ENCODE peak calls at places on chromosomes 6 and 20, in ten cellular contexts. W, J, X, H, A, M, Z, L, K and I are unnamed samples.

GRCh38 chr6:32411943-32412342 is 5.0 kb upstream of the BTNL2 start:
- DNase-seq in M (no peak), L (no peak), K (no peak), A (no peak), X (peak), W (no peak), Z (no peak), J (no peak), H (no peak), I (no peak)

GRCh38 chr6:41901882-41902519 is 6.8 kb upstream of the USP49 start:
- DNase-seq in J (peak), X (no peak), K (no peak), H (no peak), W (no peak), M (peak), L (no peak), A (no peak), Z (peak), I (peak)

GRCh38 chr20:52800734-52801627 is 171.2 kb upstream of the TSHZ2 start:
- DNase-seq in K (no peak), L (no peak), J (no peak), X (no peak), W (no peak), M (no peak), Z (no peak), H (no peak), A (no peak), I (no peak)

GRCh38 chr20:60501048-60501447 is 542.8 kb downstream of the CDH26 start:
- DNase-seq in Z (no peak), M (no peak), A (no peak), J (no peak), L (no peak), W (no peak), H (no peak), X (no peak), K (no peak), I (no peak)

GRCh38 chr20:20450461-20451027 is 82.6 kb downstream of the INSM1 start:
- DNase-seq in M (peak), W (peak), H (no peak), L (peak), X (no peak), K (no peak), Z (no peak), J (no peak), A (no peak), I (peak)

GRCh38 chr20:31440012-31440659 is at the start of gene DEFB123:
- DNase-seq in J (peak), K (no peak), A (no peak), Z (no peak), M (no peak), H (no peak), L (no peak), X (no peak), W (no peak), I (no peak)

GRCh38 chr6:137705166-137706064 is 161.6 kb upstream of the TNFAIP3 start:
- DNase-seq in W (peak), J (peak), Z (peak), X (peak), K (no peak), M (peak), A (peak), H (peak), L (peak), I (peak)

GRCh38 chr20:44928595-44928994 is 18.7 kb downstream of the PABPC1L start:
- DNase-seq in L (no peak), W (no peak), Z (no peak), X (no peak), A (no peak), K (no peak), M (no peak), H (no peak), J (no peak), I (no peak)

DNA sequence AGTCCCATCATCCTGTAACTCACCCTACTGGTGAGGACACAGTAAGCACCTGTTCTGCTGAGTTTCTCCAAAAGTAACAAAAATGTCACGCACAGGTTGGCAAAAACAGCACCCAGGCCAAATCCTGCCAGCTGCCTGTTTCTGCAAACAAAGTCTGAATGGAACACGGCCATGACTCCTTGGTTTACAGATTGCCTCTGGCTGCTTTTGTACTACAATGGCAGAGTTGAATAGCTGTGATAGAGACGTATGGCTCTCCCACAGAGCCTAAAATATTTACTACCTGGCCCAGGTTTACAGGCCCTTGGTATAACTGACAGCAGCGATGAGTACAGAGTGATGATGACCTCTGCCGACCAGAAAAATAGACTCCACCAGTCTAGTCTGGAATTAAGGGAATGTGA is 52.6 kb downstream of the CNKSR3 start:
- DNase-seq in M (no peak), H (no peak), K (no peak), Z (no peak), W (no peak), L (no peak), J (no peak), A (peak), X (no peak), I (peak)
- TF ChIP-seq CTCF in M (no peak), H (no peak), K (no peak), Z (no peak), W (no peak), L (no peak), J (no peak), A (no peak), X (peak), I (no peak)

GRCh38 chr6:89970609-89971337 is 76.5 kb downstream of the GJA10 start:
- DNase-seq in J (peak), M (peak), H (peak), Z (no peak), A (peak), L (peak), K (no peak), W (peak), X (peak), I (peak)
- TF ChIP-seq CTCF in J (peak), M (peak), H (peak), Z (peak), A (peak), L (peak), K (peak), W (peak), X (peak), I (peak)

DNA sequence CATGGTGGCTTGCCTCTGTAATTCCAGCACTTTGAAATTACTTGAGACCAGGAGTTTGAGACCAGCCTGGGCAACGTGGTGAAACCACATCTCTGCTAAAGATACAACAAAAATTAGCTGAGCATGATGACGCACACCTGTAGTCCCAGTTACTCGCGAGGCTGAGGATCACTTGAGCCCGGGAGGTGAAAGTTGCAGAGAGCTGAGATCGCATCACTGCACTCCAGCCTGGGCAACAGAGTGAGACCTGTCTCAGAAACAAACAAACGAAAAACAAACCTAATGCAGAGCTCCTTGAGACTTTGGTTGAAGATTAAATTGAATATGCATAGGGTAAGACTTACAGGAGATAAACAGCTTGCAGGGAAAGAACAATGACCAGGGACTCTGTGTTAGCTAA is 80.8 kb downstream of the SCAF8 start:
- DNase-seq in K (no peak), W (no peak), Z (no peak), X (no peak), L (no peak), M (no peak), J (no peak), A (no peak), H (no peak), I (no peak)
- TF ChIP-seq CTCF in K (no peak), W (no peak), Z (no peak), X (no peak), L (no peak), M (no peak), J (no peak), A (no peak), H (no peak), I (no peak)

GRCh38 chr6:148761532-148761951 is 14.7 kb downstream of the UST start:
- DNase-seq in Z (peak), L (peak), H (no peak), M (peak), A (no peak), X (no peak), W (no peak), J (no peak), K (no peak), I (no peak)

GRCh38 chr6:148758492-148758891 is 11.7 kb downstream of the UST start:
- DNase-seq in X (no peak), L (no peak), W (no peak), M (no peak), J (no peak), H (no peak), Z (no peak), A (no peak), K (no peak), I (no peak)

GRCh38 chr6:148760568-148761531 is 14.0 kb downstream of the UST start:
- DNase-seq in Z (peak), K (no peak), L (peak), X (peak), H (peak), A (no peak), M (peak), W (peak), J (no peak), I (peak)

GRCh38 chr6:148757944-148758343 is 11.1 kb downstream of the UST start:
- DNase-seq in J (no peak), Z (no peak), H (no peak), X (no peak), M (no peak), W (no peak), L (no peak), A (no peak), K (no peak), I (no peak)

GRCh38 chr6:148760143-148760505 is 13.3 kb downstream of the UST start:
- DNase-seq in W (no peak), Z (no peak), M (no peak), X (no peak), L (no peak), J (no peak), H (no peak), K (no peak), A (no peak), I (no peak)
- TF ChIP-seq CTCF in W (no peak), Z (no peak), M (no peak), X (no peak), L (no peak), J (no peak), H (no peak), K (no peak), A (no peak), I (no peak)

GRCh38 chr6:10954590-10955010 is 67.7 kb downstream of the SYCP2L start:
- DNase-seq in H (peak), A (peak), K (peak), M (peak), J (peak), Z (peak), W (peak), X (peak), L (peak), I (peak)

GRCh38 chr6:10949579-10950490 is 63.0 kb downstream of the SYCP2L start:
- DNase-seq in A (no peak), L (no peak), M (no peak), W (no peak), Z (no peak), J (no peak), X (no peak), H (no peak), K (no peak), I (no peak)

GRCh38 chr6:10947966-10948365 is 61.1 kb downstream of the SYCP2L start:
- DNase-seq in W (no peak), A (no peak), K (no peak), H (no peak), M (no peak), X (no peak), J (no peak), L (no peak), Z (no peak), I (no peak)

GRCh38 chr6:10956776-10957175 is 69.9 kb downstream of the SYCP2L start:
- DNase-seq in Z (no peak), H (no peak), K (no peak), M (no peak), L (no peak), J (no peak), A (no peak), W (no peak), X (no peak), I (no peak)

GRCh38 chr6:10951675-10952282 is 64.9 kb downstream of the SYCP2L start:
- DNase-seq in K (no peak), Z (no peak), X (peak), A (peak), M (peak), H (peak), L (peak), W (no peak), J (peak), I (peak)
- TF ChIP-seq CTCF in K (peak), Z (no peak), X (peak), A (peak), M (peak), H (peak), L (peak), W (peak), J (peak), I (peak)

GRCh38 chr6:10382728-10383127 is 32.1 kb downstream of the TFAP2A start:
- DNase-seq in A (no peak), W (no peak), H (no peak), X (no peak), M (no peak), Z (no peak), K (no peak), L (no peak), J (no peak), I (no peak)

GRCh38 chr6:10382322-10382721 is 32.6 kb downstream of the TFAP2A start:
- DNase-seq in M (no peak), H (no peak), Z (no peak), L (no peak), A (no peak), J (no peak), X (no peak), K (no peak), W (no peak), I (no peak)

GRCh38 chr6:10383312-10384063 is 31.4 kb downstream of the TFAP2A start:
- DNase-seq in H (peak), J (peak), L (no peak), A (peak), W (no peak), K (no peak), Z (no peak), X (no peak), M (no peak), I (peak)

GRCh38 chr6:10381830-10382208 is 33.1 kb downstream of the TFAP2A start:
- DNase-seq in H (no peak), L (no peak), X (no peak), J (no peak), Z (no peak), A (no peak), K (no peak), M (no peak), W (no peak), I (no peak)

DNA sequence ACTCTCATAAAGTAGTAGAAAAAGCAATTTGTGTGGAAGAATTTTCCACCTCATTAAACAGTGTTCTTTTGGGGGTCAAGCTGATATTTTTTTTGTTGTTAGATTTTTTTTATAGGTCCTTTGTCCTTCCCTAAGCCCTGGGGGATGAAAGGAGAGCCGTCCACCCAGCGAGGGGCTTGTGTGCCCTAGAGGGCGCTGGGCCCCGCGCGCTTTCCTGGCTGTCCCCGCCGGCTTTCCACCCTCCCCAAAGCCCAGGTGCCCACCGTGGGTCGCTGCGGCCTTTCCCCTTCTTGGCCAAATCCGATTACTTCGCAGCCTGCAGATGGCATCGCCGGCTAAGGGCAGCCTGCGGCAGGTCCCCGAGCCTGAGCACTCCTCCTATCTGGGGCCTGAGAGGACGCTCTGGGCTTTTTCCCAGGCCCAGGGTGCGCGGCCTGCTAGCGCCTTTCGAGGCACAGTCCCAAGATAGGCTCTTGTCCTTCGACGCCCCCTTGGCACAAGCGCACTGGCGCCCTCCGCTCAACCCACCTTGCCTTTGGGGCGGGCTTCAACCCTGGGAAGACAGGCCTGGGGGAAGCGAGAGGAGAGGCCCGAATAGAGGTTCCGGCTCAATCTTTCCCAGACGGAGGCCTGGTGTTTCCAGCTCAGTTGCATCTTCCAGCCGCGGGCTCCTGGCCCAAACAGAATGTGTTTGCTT is 33.6 kb downstream of the TFAP2A start:
- DNase-seq in H (no peak), J (no peak), K (no peak), L (no peak), X (peak), Z (no peak), M (no peak), A (no peak), W (no peak), I (no peak)
- TF ChIP-seq CTCF in H (peak), J (no peak), K (no peak), L (no peak), X (peak), Z (no peak), M (no peak), A (no peak), W (no peak), I (no peak)

DNA sequence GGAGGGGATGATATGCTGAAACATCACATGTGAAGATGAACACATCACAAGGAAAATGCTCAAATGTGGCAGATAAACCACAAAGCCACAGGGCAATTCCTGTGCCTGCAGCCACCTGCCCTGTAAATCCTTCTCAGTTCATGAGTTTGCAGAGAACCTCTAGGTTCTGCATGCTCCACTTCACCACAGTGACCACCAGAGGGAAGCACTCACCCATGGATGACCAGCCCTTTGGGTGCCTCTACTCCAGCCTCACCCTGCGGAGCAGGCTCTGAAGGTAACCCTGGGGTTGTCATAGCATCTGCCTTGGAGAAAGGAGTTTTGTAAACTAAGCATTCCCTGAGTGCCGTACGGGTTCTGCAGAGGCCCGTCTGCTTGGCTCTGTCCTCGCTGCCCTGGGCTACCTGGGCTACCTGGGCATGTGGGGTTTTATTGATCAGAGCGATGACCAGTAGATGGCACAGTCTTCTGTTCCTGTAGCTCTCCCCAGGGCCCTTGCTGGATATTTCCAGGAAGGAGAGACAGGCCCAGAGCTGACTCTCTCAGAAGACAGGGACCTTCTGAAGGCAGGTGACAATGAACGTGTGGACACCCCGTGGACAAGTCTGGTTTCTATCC is 31.7 kb upstream of the CST1 start:
- DNase-seq in X (peak), L (no peak), J (peak), H (peak), Z (no peak), A (peak), W (no peak), K (no peak), M (peak), I (peak)
- TF ChIP-seq CTCF in X (peak), L (peak), J (no peak), H (peak), Z (peak), A (peak), W (peak), K (peak), M (peak), I (peak)

DNA sequence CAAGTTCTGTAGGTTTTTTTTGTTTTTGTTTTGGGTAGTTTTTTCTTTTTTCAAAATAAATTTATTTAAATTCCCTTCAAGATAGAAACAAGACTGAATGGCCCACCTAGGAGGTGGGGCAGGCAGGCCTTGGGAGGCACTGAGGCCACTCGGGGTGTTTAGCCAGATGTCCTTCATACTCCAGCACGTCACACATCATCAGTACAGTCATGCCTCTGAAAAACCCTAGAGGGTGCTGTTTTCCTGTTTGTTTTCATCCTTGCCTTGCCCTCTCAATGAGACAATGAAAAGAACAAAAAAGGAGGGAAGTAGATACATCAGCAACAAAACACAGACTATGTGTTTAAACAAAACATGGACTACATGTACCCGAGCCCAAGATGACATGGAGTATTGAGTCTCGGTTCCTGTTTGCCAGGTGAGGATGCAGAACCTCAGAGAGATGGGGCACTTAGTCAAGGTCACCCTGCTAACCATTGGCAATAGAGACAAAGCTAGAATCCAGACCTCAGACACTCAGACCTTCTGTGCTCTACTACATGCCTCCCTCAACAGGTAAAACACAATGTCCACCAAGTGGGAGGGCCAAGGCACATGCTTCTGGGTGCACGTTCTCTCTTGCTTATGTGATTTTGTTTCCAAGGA is 26.8 kb upstream of the CLIC5 start:
- DNase-seq in W (no peak), K (no peak), X (peak), A (peak), J (peak), H (no peak), L (peak), M (peak), Z (no peak), I (peak)
- TF ChIP-seq CTCF in W (peak), K (peak), X (peak), A (no peak), J (peak), H (peak), L (peak), M (peak), Z (peak), I (peak)

GRCh38 chr6:26270121-26270861 is 94.7 kb upstream of the BTN3A2 start:
- DNase-seq in L (peak), Z (no peak), H (no peak), K (no peak), A (no peak), J (peak), W (no peak), M (no peak), X (no peak), I (peak)
- TF ChIP-seq CTCF in L (peak), Z (no peak), H (no peak), K (no peak), A (no peak), J (no peak), W (no peak), M (no peak), X (no peak), I (no peak)